ENCODE peak calls at places on chromosomes 6 and 20, in seven cellular contexts. F, W, P, A, Q, U and V are unnamed samples. For H3K9me3, the result is how much of the 10 kb centered on the place peaks cover.

GRCh38 chr6:14857501-14857900 is 388.4 kb upstream of the JARID2 start:
- ATAC-seq in F (peak), W (no peak), P (no peak), A (peak), Q (no peak), U (no peak), V (no peak)

GRCh38 chr6:69456086-69456485 is 340.7 kb downstream of the LMBRD1 start:
- ATAC-seq in F (no peak), W (no peak), P (no peak), A (no peak), Q (no peak), U (no peak), V (no peak)

GRCh38 chr6:143288923-143289322 is 161.6 kb downstream of the ADAT2 start:
- ATAC-seq in F (no peak), W (no peak), P (no peak), A (no peak), Q (no peak), U (no peak), V (no peak)

GRCh38 chr20:32535316-32535952 is 49.7 kb downstream of the NOL4L start:
- ATAC-seq in F (peak), W (peak), P (peak), A (peak), Q (peak), U (peak), V (no peak)

GRCh38 chr20:4154958-4155411 is 139.6 kb upstream of the RNF24 start:
- ATAC-seq in F (peak), W (peak), P (peak), A (peak), Q (peak), U (peak), V (no peak)

GRCh38 chr6:152154559-152155356 is 347.3 kb downstream of the ESR1 start:
- ATAC-seq in F (no peak), W (no peak), P (no peak), A (no peak), Q (no peak), U (no peak), V (no peak)

GRCh38 chr6:37432590-37432915 is 468 bp upstream of the CMTR1 start:
- ATAC-seq in F (no peak), W (no peak), P (peak), A (peak), Q (peak), U (peak), V (peak)

GRCh38 chr6:56714982-56715456 is 72.3 kb upstream of the DST start:
- ATAC-seq in F (no peak), W (peak), P (peak), A (peak), Q (peak), U (no peak), V (peak)

GRCh38 chr6:156700440-156701057 is 76.6 kb upstream of the ARID1B start:
- ATAC-seq in F (no peak), W (no peak), P (no peak), A (no peak), Q (no peak), U (no peak), V (no peak)

GRCh38 chr6:108673153-108673552 is 112.4 kb downstream of the FOXO3 start:
- ATAC-seq in F (peak), W (peak), P (no peak), A (no peak), Q (no peak), U (no peak), V (peak)

GRCh38 chr6:53432318-53433161 is 83.8 kb upstream of the ELOVL5 start:
- ATAC-seq in F (peak), W (no peak), P (no peak), A (no peak), Q (peak), U (no peak), V (peak)

GRCh38 chr6:50718566-50718965 is 5.2 kb downstream of the TFAP2D start:
- ATAC-seq in F (no peak), W (no peak), P (no peak), A (no peak), Q (no peak), U (no peak), V (no peak)
- H3K27ac ChIP-seq in F (no peak), W (no peak), P (no peak), A (no peak), Q (no peak), U (no peak), V (no peak)

GRCh38 chr6:112286010-112286409 is 31.6 kb upstream of the LAMA4 start:
- ATAC-seq in F (peak), W (no peak), P (no peak), A (no peak), Q (no peak), U (no peak), V (no peak)
- TF ChIP-seq POLR2AphosphoS5 in F (no peak), W (no peak), P (no peak), A (no peak), Q (no peak), U (no peak), V (no peak)

GRCh38 chr6:167408235-167408869 is 83.5 kb downstream of the TTLL2 start:
- ATAC-seq in F (no peak), W (no peak), P (no peak), A (no peak), Q (peak), U (no peak), V (no peak)
- H3K9me3 ChIP-seq in F (under half), W (under half), P (under half), A (under half), Q (under half), U (under half), V (under half)

DNA sequence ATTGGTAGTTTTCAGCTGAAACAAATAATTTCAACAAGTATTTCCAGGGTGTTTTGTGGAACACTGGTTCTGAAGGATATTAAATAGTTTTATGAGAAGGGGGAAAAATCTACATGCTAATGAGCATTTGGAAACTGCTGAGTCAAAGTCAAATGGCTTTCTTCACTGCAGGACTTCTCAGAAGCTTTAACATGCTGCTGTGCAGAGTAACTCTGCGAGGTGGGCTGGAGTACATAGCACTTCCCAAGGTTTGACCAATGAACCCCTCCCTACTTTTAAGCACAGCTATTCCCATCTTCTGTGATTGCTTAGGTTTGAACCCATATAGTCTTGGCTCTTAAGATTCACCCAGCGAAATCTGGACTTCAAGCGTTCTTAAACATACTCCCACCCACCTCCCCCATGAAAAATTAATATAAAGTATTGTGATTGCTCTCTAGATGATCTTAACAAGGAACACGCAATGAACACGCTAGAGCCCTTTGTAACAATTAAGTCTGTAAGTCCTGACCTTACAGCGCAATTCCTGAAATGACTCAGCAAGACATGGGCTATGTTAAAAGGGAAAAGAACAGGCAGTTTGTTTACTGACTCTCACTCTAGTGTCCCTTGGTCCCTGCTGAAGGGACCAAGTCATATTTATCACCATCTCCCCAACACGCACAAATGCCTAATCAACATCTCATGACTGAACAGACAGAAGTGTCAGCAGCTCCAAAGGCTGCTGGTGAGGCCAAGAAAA is 105.2 kb downstream of the NFATC2 start:
- ATAC-seq in F (peak), W (no peak), P (no peak), A (no peak), Q (no peak), U (peak), V (no peak)
- H3K27ac ChIP-seq in F (no peak), W (no peak), P (no peak), A (no peak), Q (no peak), U (peak), V (no peak)

DNA sequence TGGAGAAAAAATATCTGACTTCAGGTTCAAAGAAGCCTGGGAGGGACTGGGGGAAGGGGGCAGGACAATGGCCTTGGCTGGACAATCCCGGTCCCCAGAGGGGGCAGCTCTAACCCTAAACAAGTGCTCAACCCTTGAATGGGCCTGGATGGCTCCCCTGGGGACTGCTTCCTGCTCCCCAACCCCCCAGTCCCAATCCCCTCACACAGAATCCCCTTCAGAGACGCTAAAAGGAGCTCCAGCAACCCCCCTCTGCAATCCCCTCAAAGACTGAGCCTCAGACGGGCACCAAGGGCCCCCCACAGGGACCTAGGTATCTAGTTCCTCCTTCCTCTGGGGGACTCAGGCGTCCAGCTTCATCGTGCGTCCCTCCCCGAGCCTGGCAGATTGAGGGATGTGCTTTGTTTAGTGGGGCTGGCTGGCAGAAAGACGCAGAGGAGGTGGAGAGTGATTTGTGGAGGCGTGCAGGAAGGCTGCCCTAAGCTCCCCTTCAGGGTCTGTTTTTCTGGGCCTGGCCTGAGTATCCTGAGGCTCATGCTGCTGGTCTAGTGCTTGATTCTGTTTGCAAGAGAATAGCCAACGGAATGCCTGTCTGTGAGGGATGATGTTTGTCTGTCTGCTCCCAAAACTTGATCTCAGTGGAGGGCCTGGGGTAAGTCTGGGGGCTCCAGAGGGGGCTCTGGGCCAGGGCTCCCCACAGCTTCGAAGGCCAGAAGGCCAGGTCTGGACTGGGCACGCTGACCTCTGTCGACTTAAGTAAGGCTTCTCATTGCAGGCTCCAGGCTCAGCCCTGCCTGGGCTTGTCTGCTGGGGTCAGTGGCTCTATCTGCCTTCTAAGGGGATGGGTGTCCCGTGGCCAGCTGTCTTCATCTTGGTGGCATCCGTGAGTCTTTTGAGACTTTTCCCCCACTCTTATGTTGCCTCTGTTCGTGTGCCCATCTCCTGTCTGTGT is 1.7 kb upstream of the POU5F1 start:
- ATAC-seq in F (no peak), W (no peak), P (no peak), A (no peak), Q (no peak), U (no peak), V (no peak)
- TF ChIP-seq POLR2AphosphoS5 in F (no peak), W (no peak), P (no peak), A (no peak), Q (no peak), U (no peak), V (no peak)